ENCODE peak calls at places on chromosomes 16 and 17, in ten cellular contexts. H is heart left ventricle, B is ovary, G is AG04450, I is left ventricle myocardium inferior, C is tibial artery, R is fibroblast of mammary gland, K is PC-9, Z is cardiac muscle cell, S is A549. L is an unnamed sample.

GRCh38 chr17:5203178-5203907 is 11.7 kb upstream of the ZNF594 start:
- DNase-seq in H (no peak), C (peak), B (no peak), K (no peak), I (no peak), Z (no peak), R (peak), S (no peak), G (no peak), L (no peak)

GRCh38 chr17:32103476-32104113 is 38.7 kb upstream of the RHOT1 start:
- DNase-seq in G (no peak), I (no peak), H (no peak), C (no peak), K (no peak), R (no peak), Z (peak), B (no peak), S (no peak), L (peak)

GRCh38 chr16:14186007-14186953 is 115.2 kb downstream of the MRTFB start:
- DNase-seq in H (peak), S (no peak), Z (peak), G (peak), C (peak), R (peak), K (no peak), I (peak), B (no peak), L (peak)

GRCh38 chr17:77068915-77069314 is 71.9 kb upstream of the SEC14L1 start:
- DNase-seq in Z (no peak), B (no peak), S (no peak), H (no peak), K (peak), R (no peak), C (no peak), I (no peak), G (no peak), L (no peak)

GRCh38 chr17:77332034-77332971 is 191.5 kb downstream of the SEC14L1 start:
- DNase-seq in K (peak), C (peak), H (no peak), R (peak), S (no peak), G (no peak), Z (no peak), I (no peak), B (no peak), L (no peak)

GRCh38 chr16:87212026-87212425 is 105.2 kb downstream of the C16orf95 start:
- DNase-seq in H (no peak), Z (no peak), B (no peak), K (peak), R (peak), I (no peak), C (no peak), S (no peak), G (no peak), L (no peak)

GRCh38 chr16:50428742-50429141 is 60.0 kb upstream of the BRD7 start:
- DNase-seq in S (no peak), B (no peak), Z (no peak), I (no peak), H (no peak), K (no peak), R (no peak), G (no peak), C (no peak), L (no peak)

GRCh38 chr16:88886915-88887521 is 20.6 kb upstream of the PABPN1L start:
- DNase-seq in R (peak), B (peak), K (no peak), G (peak), H (peak), S (no peak), I (peak), Z (peak), C (no peak), L (peak)

GRCh38 chr17:73972901-73973300 is 230.6 kb upstream of the RPL38 start:
- DNase-seq in I (no peak), K (no peak), G (no peak), R (no peak), H (no peak), S (no peak), Z (no peak), C (peak), B (no peak), L (no peak)

GRCh38 chr17:76497979-76498885 is 3.0 kb downstream of the RHBDF2 start:
- DNase-seq in G (peak), R (peak), C (peak), B (peak), Z (peak), I (peak), S (peak), H (peak), K (no peak), L (peak)

GRCh38 chr16:5502467-5502869 is 404.9 kb upstream of the EEF2KMT start:
- DNase-seq in B (no peak), C (no peak), I (no peak), S (peak), G (no peak), R (no peak), H (no peak), K (peak), Z (no peak), L (no peak)

GRCh38 chr17:76272541-76273434 is 7.6 kb downstream of the UBALD2 start:
- DNase-seq in G (no peak), S (no peak), Z (no peak), R (no peak), K (no peak), I (no peak), B (no peak), C (no peak), H (no peak), L (no peak)

GRCh38 chr16:58124601-58124915 is 4.6 kb downstream of the CFAP20 start:
- DNase-seq in Z (no peak), B (no peak), S (no peak), R (peak), G (no peak), K (peak), H (no peak), C (no peak), I (no peak), L (no peak)

GRCh38 chr16:88991813-88992350 is 14.9 kb upstream of the CBFA2T3 start:
- DNase-seq in R (no peak), G (no peak), B (no peak), Z (no peak), H (no peak), K (no peak), S (no peak), I (no peak), C (no peak), L (no peak)

GRCh38 chr16:78303946-78304345 is 204.5 kb downstream of the WWOX start:
- DNase-seq in S (no peak), C (no peak), G (no peak), Z (no peak), H (no peak), B (no peak), I (no peak), K (no peak), R (peak), L (no peak)

GRCh38 chr16:12423151-12423550 is 380.5 kb downstream of the CPPED1 start:
- DNase-seq in R (no peak), K (no peak), Z (no peak), I (no peak), H (no peak), B (no peak), S (no peak), G (no peak), C (no peak), L (no peak)

GRCh38 chr17:8121531-8122390 is 2.1 kb downstream of the HES7 start:
- DNase-seq in H (peak), C (no peak), R (peak), I (no peak), G (no peak), B (peak), S (peak), Z (peak), K (peak), L (peak)

GRCh38 chr17:49224198-49224996 is 6.2 kb downstream of the PHOSPHO1 start:
- DNase-seq in Z (no peak), I (no peak), G (no peak), B (no peak), H (peak), C (no peak), R (no peak), S (no peak), K (peak), L (no peak)

GRCh38 chr16:82157836-82158235 is 12.2 kb downstream of the MPHOSPH6 start:
- DNase-seq in B (no peak), R (no peak), G (no peak), K (no peak), C (no peak), S (no peak), H (no peak), I (no peak), Z (peak), L (no peak)

GRCh38 chr16:82160226-82160625 is 9.8 kb downstream of the MPHOSPH6 start:
- DNase-seq in S (no peak), Z (no peak), I (no peak), C (no peak), B (no peak), K (no peak), R (no peak), H (no peak), G (no peak), L (no peak)

GRCh38 chr16:82152641-82153094 is 17.4 kb downstream of the MPHOSPH6 start:
- DNase-seq in H (no peak), C (no peak), B (no peak), S (no peak), Z (no peak), K (no peak), G (peak), R (peak), I (no peak), L (no peak)

GRCh38 chr16:82152192-82152591 is 17.8 kb downstream of the MPHOSPH6 start:
- DNase-seq in K (no peak), H (no peak), G (peak), C (no peak), Z (no peak), S (no peak), B (no peak), I (no peak), R (no peak), L (no peak)

GRCh38 chr16:82156761-82157654 is 13.0 kb downstream of the MPHOSPH6 start:
- DNase-seq in Z (peak), I (no peak), C (no peak), S (no peak), K (no peak), R (peak), G (no peak), H (no peak), B (no peak), L (peak)
- TF ChIP-seq CTCF in Z (no peak), I (no peak), C (no peak), S (no peak), K (no peak), R (no peak), G (no peak), H (no peak), B (no peak), L (no peak)

GRCh38 chr16:65224994-65225393 is 103.1 kb upstream of the CDH11 start:
- DNase-seq in B (no peak), H (no peak), C (no peak), R (no peak), S (no peak), Z (no peak), K (no peak), I (no peak), G (no peak), L (no peak)
- H3K4me3 ChIP-seq in B (no peak), H (no peak), C (no peak), R (no peak), S (no peak), Z (no peak), K (no peak), I (no peak), G (no peak), L (no peak)

GRCh38 chr17:79123988-79124387 is 49.4 kb downstream of the ENGASE start:
- DNase-seq in S (no peak), Z (no peak), R (no peak), K (no peak), I (no peak), B (no peak), G (no peak), H (no peak), C (no peak), L (no peak)

GRCh38 chr17:79125503-79125902 is 50.9 kb downstream of the ENGASE start:
- DNase-seq in I (no peak), S (no peak), R (no peak), B (no peak), C (no peak), K (no peak), Z (no peak), H (no peak), G (no peak), L (no peak)

GRCh38 chr17:79127534-79128135 is 53.0 kb downstream of the ENGASE start:
- DNase-seq in I (no peak), H (no peak), K (no peak), S (no peak), G (no peak), B (no peak), C (no peak), R (no peak), Z (no peak), L (no peak)

GRCh38 chr17:79124513-79125209 is 50.0 kb downstream of the ENGASE start:
- DNase-seq in I (no peak), R (no peak), Z (no peak), G (no peak), S (no peak), H (no peak), C (no peak), K (no peak), B (no peak), L (no peak)

DNA sequence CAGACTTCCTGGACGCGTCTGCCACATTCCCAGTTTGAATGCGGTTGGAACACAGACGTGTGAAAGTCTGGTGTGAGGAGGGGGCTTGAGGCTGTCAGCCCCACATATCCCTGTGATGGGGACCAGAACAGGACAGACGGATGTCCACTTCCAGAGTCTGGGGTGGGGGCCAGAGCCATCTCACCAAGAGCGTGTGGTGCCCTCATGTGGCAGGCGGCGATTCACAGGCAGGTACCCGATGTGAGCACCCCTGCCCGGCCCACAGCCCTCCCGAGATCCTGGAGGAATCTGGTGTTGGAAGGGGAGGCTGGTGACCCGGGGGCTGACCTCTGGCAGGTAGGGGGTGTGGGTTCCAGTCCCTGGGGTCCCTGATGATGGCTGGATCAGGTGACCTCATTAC is 51.5 kb downstream of the ENGASE start:
- DNase-seq in G (no peak), I (no peak), B (no peak), Z (peak), C (no peak), S (no peak), H (peak), K (peak), R (no peak), L (no peak)
- TF ChIP-seq CTCF in G (no peak), I (peak), B (no peak), Z (peak), C (no peak), S (peak), H (peak), K (no peak), R (no peak), L (no peak)

GRCh38 chr17:68603027-68603426 is 1.9 kb upstream of the FAM20A start:
- DNase-seq in G (no peak), I (no peak), B (no peak), C (peak), H (peak), Z (no peak), K (no peak), S (no peak), R (no peak), L (no peak)

GRCh38 chr17:68600123-68600880 is 865 bp downstream of the FAM20A start:
- DNase-seq in K (no peak), Z (no peak), R (no peak), B (peak), S (peak), H (peak), C (no peak), I (peak), G (no peak), L (no peak)

GRCh38 chr17:68602267-68602644 is 1.1 kb upstream of the FAM20A start:
- DNase-seq in S (no peak), C (no peak), R (peak), B (no peak), H (no peak), Z (no peak), G (no peak), K (no peak), I (no peak), L (no peak)

GRCh38 chr17:68600881-68601564 is at the start of gene FAM20A:
- DNase-seq in C (no peak), G (no peak), R (no peak), S (peak), I (peak), Z (no peak), B (peak), H (peak), K (no peak), L (no peak)

DNA sequence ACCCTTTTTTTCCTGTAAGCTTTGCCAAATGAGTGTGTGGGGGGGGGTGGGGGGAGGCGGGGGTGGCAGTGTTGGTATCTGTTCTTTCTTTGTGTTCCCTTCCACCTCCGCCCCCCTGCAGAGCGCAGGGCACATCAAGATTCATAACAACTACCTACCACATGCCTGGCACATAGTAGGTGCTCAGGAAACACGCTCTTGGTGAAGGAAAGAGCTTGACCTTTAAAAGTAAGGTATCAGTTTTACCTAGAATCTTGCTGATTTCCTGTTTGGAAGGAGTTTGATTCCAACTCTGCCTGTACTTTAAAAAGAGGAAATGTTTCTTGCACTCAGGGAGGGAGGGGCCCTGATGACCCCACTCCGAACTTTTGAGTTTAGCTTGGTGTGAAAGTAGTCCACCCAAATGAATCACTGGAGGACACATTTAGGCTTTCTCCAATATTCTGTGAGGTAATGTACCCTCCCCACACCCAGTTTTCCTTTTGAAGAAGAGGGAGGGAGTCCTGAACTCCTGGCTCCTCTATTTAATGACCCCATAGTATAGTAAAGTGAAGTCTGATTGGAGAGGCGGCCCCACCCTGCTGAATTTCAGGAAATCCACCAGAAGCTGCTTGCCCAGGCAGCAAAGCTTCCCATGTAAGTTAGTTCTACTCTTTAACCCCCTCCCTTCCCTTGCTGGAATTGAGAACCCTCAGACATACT is 549 bp upstream of the FAM20A start:
- DNase-seq in I (no peak), S (no peak), H (peak), G (no peak), R (no peak), B (no peak), C (no peak), K (no peak), Z (no peak), L (no peak)
- H3K4me3 ChIP-seq in I (peak), S (peak), H (peak), G (no peak), R (peak), B (peak), C (peak), K (no peak), Z (peak), L (no peak)

DNA sequence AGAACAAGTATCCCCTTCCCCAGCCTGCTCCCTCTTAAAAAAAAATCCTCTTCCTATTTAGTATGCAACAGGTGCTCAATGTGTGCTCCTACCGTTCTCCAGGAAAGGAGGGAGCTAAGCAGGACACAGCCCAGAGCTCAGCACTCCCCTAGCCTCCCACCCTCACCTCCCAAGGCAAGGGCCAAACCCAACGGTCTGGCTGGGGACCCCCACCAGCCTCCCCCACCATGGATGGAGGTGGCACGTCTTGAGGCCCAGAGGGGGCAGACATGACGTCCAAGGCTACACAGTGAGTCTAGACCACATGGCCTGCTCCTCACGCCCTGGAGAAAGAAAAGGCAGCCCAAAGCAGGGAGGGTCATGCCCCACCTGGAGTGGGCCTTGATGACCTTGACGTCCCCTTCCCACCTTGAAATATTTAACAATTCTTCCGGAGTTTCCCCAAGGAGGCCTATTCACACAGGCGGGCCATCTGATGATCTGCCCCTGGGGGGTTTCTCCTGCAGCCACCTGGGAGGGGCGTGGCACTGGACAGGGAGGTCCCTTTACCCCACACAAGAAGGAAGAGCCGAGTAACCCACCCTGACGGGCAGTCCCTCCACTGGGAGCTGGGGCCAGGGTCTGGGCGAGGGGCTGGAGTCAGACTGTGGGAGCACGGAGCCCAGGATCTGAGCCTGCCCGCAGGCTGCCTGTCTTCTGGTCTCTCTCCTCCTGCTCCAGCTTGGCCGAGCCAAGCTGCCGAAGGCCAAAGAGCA is 89.4 kb upstream of the CBX4 start:
- DNase-seq in C (no peak), B (no peak), I (no peak), R (no peak), H (no peak), Z (no peak), G (no peak), S (no peak), K (no peak), L (no peak)
- TF ChIP-seq CTCF in C (no peak), B (no peak), I (no peak), R (no peak), H (no peak), Z (no peak), G (no peak), S (no peak), K (no peak), L (no peak)

L was measured in fibroblast of pulmonary artery.